ENCODE peak calls at places on chromosome 20, in four cellular contexts. O is breast epithelium, I is heart left ventricle, W is thyroid gland. T is an unnamed sample.

GRCh38 chr20:59850018-59850641 is 83.3 kb downstream of the SYCP2 start:
- DNase-seq in O (no peak), I (no peak), W (no peak), T (no peak)

GRCh38 chr20:22816016-22816415 is 219.1 kb upstream of the SSTR4 start:
- DNase-seq in O (no peak), I (no peak), W (no peak), T (no peak)

GRCh38 chr20:41526327-41526726 is 91.8 kb downstream of the CHD6 start:
- DNase-seq in O (no peak), I (no peak), W (peak; percentile 33), T (no peak)

GRCh38 chr20:59392741-59393140 is 92.3 kb downstream of the EDN3 start:
- DNase-seq in O (no peak), I (no peak), W (no peak), T (no peak)

GRCh38 chr20:14600527-14600926 is 263.1 kb upstream of the FLRT3 start:
- DNase-seq in O (no peak), I (no peak), W (no peak), T (no peak)

GRCh38 chr20:51680067-51680749 is 88.0 kb downstream of the ATP9A start:
- DNase-seq in O (no peak), I (no peak), W (no peak), T (no peak)

GRCh38 chr20:50312682-50313187 is 122.1 kb downstream of the CEBPB start:
- DNase-seq in O (peak; percentile 95), I (peak; percentile 81), W (peak; percentile 72), T (no peak)

GRCh38 chr20:46564241-46564957 is 13.9 kb upstream of the OCSTAMP start:
- DNase-seq in O (no peak), I (no peak), W (no peak), T (no peak)

GRCh38 chr20:4666001-4666470 is 55.7 kb upstream of the PRND start:
- DNase-seq in O (no peak), I (no peak), W (no peak), T (peak; percentile 65)

GRCh38 chr20:19506021-19506420 is 252.0 kb upstream of the RIN2 start:
- DNase-seq in O (no peak), I (no peak), W (no peak), T (no peak)

GRCh38 chr20:22763257-22763906 is 179.0 kb upstream of the FOXA2 start:
- DNase-seq in O (peak; percentile 67), I (peak; percentile 75), W (no peak), T (peak; percentile 42)

GRCh38 chr20:13017883-13018535 is 9.2 kb downstream of the SPTLC3 start:
- DNase-seq in O (no peak), I (no peak), W (no peak), T (no peak)

GRCh38 chr20:38201356-38201755 is 36.3 kb upstream of the TGM2 start:
- DNase-seq in O (no peak), I (peak; percentile 63), W (no peak), T (peak; percentile 71)

GRCh38 chr20:728022-728944 is 40.0 kb downstream of the SLC52A3 start:
- DNase-seq in O (no peak), I (peak; percentile 54), W (peak; percentile 48), T (peak; percentile 90)

GRCh38 chr20:36082516-36082915 is 72.0 kb upstream of the EPB41L1 start:
- DNase-seq in O (no peak), I (no peak), W (no peak), T (no peak)
- H3K4me1 ChIP-seq in O (peaks cover 5% of the 10 kb centered on the region), I (no peaks in the 10 kb centered on the region), W (peaks cover 12% of the 10 kb centered on the region), T (peaks cover 18% of the 10 kb centered on the region)

GRCh38 chr20:25087186-25087929 is 5.4 kb upstream of the VSX1 start:
- DNase-seq in O (no peak), I (no peak), W (no peak), T (no peak)
- TF ChIP-seq POLR2A in O (no peak), I (no peak), W (no peak), T (no peak)

DNA sequence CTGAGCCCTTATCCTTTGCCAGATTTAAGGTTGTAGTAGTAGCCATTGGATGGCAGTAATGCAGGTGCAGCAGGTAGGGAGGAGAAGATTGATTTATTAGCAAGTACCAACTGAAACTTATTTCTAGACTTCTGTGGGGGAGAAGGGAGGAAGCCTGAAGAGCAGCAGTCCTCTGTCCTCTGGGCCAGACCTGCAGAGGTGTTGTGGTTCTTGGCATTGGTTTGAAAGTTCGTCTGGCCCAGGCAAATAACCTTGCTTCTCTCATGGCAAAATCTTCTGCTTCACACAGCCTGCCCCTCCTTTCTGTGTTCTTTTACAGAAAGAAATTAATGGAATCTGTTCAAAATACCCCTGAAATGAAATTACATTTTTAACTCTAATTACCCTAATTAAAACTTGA is 24.5 kb downstream of the RALY start:
- DNase-seq in O (no peak), I (no peak), W (peak; percentile 51), T (no peak)
- H3K4me1 ChIP-seq in O (no peaks in the 10 kb centered on the region), I (peaks cover 15% of the 10 kb centered on the region), W (peaks cover 85% of the 10 kb centered on the region), T (peaks cover 62% of the 10 kb centered on the region)

DNA sequence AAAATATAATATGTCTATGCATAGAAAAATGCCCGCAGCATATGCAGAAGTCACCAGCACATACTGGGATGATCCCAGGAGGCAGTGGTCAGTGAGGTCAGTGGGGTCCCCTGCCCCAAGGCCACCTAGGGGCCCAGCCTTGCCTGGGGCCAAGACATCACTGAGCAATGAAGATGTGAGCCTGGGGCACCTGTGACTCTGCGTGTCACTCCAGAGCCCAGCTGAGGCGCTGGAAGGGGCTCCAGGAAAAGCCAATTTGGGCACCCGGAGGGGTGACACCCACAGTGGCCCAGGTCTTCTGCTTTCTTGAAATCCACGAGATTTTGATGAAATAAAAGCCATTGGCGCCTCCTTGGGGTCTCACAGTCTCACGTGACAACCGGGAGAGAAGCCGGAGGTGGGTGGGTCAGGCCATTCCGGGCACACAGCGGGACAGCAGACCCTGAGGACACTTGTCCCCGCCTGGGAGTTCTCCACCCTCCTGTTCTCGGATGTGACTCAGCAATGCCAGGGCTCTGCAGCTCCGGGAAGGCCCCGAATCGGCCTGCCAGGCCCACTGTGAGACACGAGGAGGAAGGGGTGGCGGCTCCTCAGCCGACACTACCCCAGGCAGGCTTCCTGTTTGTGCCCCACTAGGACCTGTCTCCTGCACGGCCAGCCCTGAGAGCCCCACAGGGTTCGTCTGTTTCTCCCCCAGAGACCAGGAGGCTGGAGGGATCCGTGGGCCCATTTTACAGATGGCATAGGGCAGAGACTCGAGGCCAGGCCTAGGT is 24.4 kb upstream of the SLCO4A1 start:
- DNase-seq in O (no peak), I (peak; percentile 91), W (peak; percentile 33), T (peak; percentile 91)
- TF ChIP-seq POLR2A in O (no peak), I (peak; percentile 37), W (no peak), T (peak; percentile 66)

GRCh38 chr20:49052334-49052733 is 6.2 kb downstream of the CSE1L start:
- DNase-seq in O (no peak), I (no peak), W (no peak), T (no peak)
- H3K4me1 ChIP-seq in O (no peaks in the 10 kb centered on the region), I (peaks cover 3% of the 10 kb centered on the region), W (peaks cover 9% of the 10 kb centered on the region), T (peaks cover 17% of the 10 kb centered on the region)

GRCh38 chr20:34514897-34515483 is 1.2 kb upstream of the DYNLRB1 start:
- DNase-seq in O (no peak), I (no peak), W (no peak), T (no peak)
- TF ChIP-seq POLR2A in O (no peak), I (no peak), W (no peak), T (no peak)

GRCh38 chr20:31681128-31681727 is 41.4 kb downstream of the BCL2L1 start:
- DNase-seq in O (no peak), I (no peak), W (no peak), T (no peak)
- H3K4me1 ChIP-seq in O (peaks cover 12% of the 10 kb centered on the region), I (peaks cover 55% of the 10 kb centered on the region), W (peaks cover 45% of the 10 kb centered on the region), T (peaks cover 82% of the 10 kb centered on the region)

GRCh38 chr20:62066983-62067433 is 1.3 kb upstream of the TAF4 start:
- DNase-seq in O (no peak), I (no peak), W (peak; percentile 16), T (peak; percentile 50)
- TF ChIP-seq POLR2A in O (no peak), I (no peak), W (no peak), T (no peak)

GRCh38 chr20:62831361-62831788 is 14.5 kb downstream of the COL9A3 start:
- DNase-seq in O (no peak), I (peak; percentile 22), W (peak; percentile 87), T (peak; percentile 84)
- H3K4me1 ChIP-seq in O (peaks cover 9% of the 10 kb centered on the region), I (no peaks in the 10 kb centered on the region), W (peaks cover 34% of the 10 kb centered on the region), T (peaks cover 13% of the 10 kb centered on the region)

DNA sequence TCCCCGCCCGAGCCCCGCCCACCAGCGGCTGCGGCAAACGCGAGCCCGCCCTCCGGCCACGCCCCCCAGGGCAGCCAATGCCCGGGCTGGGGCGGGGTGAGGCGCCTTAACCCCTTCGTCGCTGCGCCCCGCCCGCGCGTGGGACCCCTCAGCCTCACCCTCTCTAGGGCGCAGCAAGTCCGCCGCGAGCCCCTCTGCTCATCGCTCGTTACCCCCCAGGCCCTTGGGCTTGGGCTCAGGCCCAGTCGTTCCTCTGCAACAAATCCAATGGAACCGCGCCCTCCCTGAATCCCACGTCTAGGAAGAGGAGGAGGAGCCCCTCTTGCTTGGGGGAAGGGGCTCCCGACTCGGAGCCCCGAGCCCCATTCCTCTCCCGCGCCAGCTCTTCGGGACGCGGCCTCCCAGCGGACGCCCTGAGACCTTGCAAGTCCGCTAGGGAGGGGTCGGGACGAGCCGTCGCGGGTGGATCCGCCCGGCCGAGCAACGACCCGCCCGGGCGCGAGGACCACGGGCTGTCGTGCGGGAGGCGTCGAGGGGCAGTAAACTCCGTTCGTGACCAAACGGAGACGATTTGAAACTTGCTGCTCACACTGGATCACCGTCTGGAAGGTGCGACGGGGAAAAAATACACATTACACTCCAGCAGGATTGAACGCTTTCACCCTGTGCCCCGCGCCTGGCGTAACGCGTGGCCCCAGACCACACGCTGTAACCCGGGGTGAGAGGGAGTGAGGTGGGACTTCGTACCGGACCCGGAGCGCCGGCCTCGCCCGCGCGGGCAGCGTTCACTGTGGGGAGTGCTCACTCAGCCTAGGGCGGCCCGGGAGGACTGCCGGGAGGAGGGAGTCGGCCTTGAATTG is 463 bp upstream of the LZTS3 start:
- DNase-seq in O (peak; percentile 84), I (peak; percentile 91), W (peak; percentile 90), T (peak; percentile 99)
- TF ChIP-seq POLR2A in O (no peak), I (no peak), W (no peak), T (no peak)

T was measured in upper lobe of left lung.